ENCODE peak calls at places on chromosomes 13 and 19, in five cellular contexts. One of them, this sample, is unnamed.

GRCh38 chr13:20823071-20823470 is 49.3 kb upstream of the EEF1AKMT1 start:
- DNase-seq in IMR-90: peak; percentile 22
- DNase-seq in B cell: no peak
- DNase-seq in breast epithelium: no peak
- DNase-seq in HFFc6: no peak
- DNase-seq in this sample: no peak

GRCh38 chr19:45568732-45569131 is 15.9 kb downstream of the OPA3 start:
- DNase-seq in IMR-90: peak; percentile 67
- DNase-seq in B cell: no peak
- DNase-seq in breast epithelium: no peak
- DNase-seq in HFFc6: peak; percentile 62
- DNase-seq in this sample: no peak

GRCh38 chr19:55563261-55563690 is 17.4 kb downstream of the ZNF579 start:
- DNase-seq in IMR-90: no peak
- DNase-seq in B cell: no peak
- DNase-seq in breast epithelium: no peak
- DNase-seq in HFFc6: no peak
- DNase-seq in this sample: no peak

GRCh38 chr19:40690050-40690698 is at the start of gene NUMBL:
- DNase-seq in IMR-90: no peak
- DNase-seq in B cell: no peak
- DNase-seq in breast epithelium: no peak
- DNase-seq in HFFc6: no peak
- DNase-seq in this sample: no peak

GRCh38 chr19:6481541-6482342 is at the start of gene DENND1C:
- DNase-seq in IMR-90: no peak
- DNase-seq in B cell: peak; percentile 83
- DNase-seq in breast epithelium: no peak
- DNase-seq in HFFc6: no peak
- DNase-seq in this sample: no peak

GRCh38 chr13:41811588-41812021 is 149.3 kb downstream of the VWA8 start:
- DNase-seq in IMR-90: no peak
- DNase-seq in B cell: no peak
- DNase-seq in breast epithelium: no peak
- DNase-seq in HFFc6: no peak
- DNase-seq in this sample: no peak

GRCh38 chr13:37225414-37226047 is 120.1 kb upstream of the CSNK1A1L start:
- DNase-seq in IMR-90: peak; percentile 62
- DNase-seq in B cell: no peak
- DNase-seq in breast epithelium: no peak
- DNase-seq in HFFc6: peak; percentile 47
- DNase-seq in this sample: no peak

GRCh38 chr19:19637523-19638251 is 5.8 kb downstream of the GMIP start:
- DNase-seq in IMR-90: no peak
- DNase-seq in B cell: no peak
- DNase-seq in breast epithelium: no peak
- DNase-seq in HFFc6: no peak
- DNase-seq in this sample: peak; percentile 92

GRCh38 chr13:111662451-111662850 is 342.0 kb downstream of the TEX29 start:
- DNase-seq in IMR-90: no peak
- DNase-seq in B cell: no peak
- DNase-seq in breast epithelium: no peak
- DNase-seq in HFFc6: no peak
- DNase-seq in this sample: no peak

GRCh38 chr13:100019780-100020356 is 38.3 kb downstream of the ZIC2 start:
- DNase-seq in IMR-90: no peak
- DNase-seq in B cell: no peak
- DNase-seq in breast epithelium: no peak
- DNase-seq in HFFc6: no peak
- DNase-seq in this sample: no peak

GRCh38 chr19:16385296-16385695 is 60.7 kb downstream of the KLF2 start:
- DNase-seq in IMR-90: no peak
- DNase-seq in B cell: no peak
- DNase-seq in breast epithelium: no peak
- DNase-seq in HFFc6: no peak
- DNase-seq in this sample: peak; percentile 37

GRCh38 chr19:51959791-51960190 is 26.8 kb downstream of the ZNF350 start:
- DNase-seq in IMR-90: peak; percentile 42
- DNase-seq in B cell: no peak
- DNase-seq in breast epithelium: no peak
- DNase-seq in HFFc6: no peak
- DNase-seq in this sample: no peak

DNA sequence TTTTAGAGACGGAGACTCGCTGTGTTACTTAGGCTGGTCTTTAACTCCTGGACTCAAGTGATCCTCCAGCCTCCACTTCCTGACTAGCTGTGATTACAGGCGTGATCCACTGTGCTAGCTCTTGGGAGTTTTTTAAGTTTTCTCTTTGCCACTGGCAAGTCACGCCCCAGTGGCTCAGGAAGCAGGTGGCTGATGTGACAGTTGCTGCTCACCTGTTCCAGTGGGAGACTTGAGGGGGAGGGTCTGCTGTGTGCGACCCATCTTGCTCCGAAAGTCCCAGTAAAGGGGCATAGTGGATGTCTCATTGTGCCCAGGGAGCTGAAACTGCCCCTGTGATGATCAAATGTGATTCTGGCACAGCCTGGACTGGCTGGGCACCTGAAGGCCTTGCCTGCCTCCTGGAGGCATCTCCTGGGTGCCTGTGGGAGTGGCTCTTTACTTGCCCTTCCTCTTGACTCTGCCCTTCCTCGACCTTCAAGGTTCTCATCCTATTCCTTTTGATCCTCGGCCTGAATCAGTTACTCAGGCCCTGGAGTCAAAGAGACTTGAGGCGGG is 7.8 kb downstream of the SMARCA4 start:
- DNase-seq in IMR-90: no peak
- DNase-seq in B cell: peak; percentile 48
- DNase-seq in breast epithelium: no peak
- DNase-seq in HFFc6: no peak
- DNase-seq in this sample: no peak
- TF ChIP-seq CTCF in IMR-90: no peak
- TF ChIP-seq CTCF in B cell: no peak
- TF ChIP-seq CTCF in breast epithelium: no peak
- TF ChIP-seq CTCF in HFFc6: no peak
- TF ChIP-seq CTCF in this sample: no peak

GRCh38 chr13:97028441-97029299 is 34.4 kb upstream of the OXGR1 start:
- DNase-seq in IMR-90: peak; percentile 40
- DNase-seq in B cell: peak; percentile 37
- DNase-seq in breast epithelium: no peak
- DNase-seq in HFFc6: peak; percentile 28
- DNase-seq in this sample: no peak

GRCh38 chr13:97026759-97027555 is 32.7 kb upstream of the OXGR1 start:
- DNase-seq in IMR-90: no peak
- DNase-seq in B cell: no peak
- DNase-seq in breast epithelium: no peak
- DNase-seq in HFFc6: no peak
- DNase-seq in this sample: no peak

DNA sequence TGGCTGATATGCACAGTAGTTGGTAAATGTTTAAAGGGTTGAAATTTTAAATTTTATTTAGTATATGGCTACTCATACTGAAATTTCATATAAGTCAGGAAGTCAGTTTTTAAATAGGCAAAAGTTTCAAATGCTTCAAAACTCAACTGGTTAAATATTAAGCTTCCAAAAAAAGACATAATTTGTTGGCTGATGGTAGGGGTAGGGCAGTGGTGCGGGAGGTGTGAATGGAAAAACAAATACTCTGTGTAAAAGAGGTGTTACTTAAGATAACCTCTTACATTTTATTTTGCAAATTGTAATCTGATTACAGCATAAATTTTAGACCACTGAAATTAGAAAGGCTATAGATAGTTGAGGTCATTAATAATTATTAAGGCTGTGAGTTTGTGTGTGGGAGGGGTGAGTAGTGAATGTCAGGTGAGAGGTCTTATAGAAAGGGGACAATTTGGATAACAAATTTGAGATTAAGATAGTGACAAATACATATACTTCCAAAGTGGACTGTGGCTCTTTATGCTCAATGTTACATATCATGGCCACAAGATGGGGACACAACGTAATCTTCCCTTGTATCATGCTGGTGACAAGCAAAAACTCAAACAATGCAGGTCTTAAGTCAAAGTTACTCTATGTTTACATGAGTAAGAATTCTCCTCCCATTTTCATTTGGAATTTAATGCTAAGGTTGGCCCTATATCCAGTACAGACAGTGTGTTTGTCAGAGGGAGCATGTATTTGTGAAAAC is 36.6 kb upstream of the OXGR1 start:
- DNase-seq in IMR-90: peak; percentile 61
- DNase-seq in B cell: no peak
- DNase-seq in breast epithelium: no peak
- DNase-seq in HFFc6: peak; percentile 37
- DNase-seq in this sample: no peak
- TF ChIP-seq CTCF in IMR-90: peak; percentile 49
- TF ChIP-seq CTCF in B cell: no peak
- TF ChIP-seq CTCF in breast epithelium: no peak
- TF ChIP-seq CTCF in HFFc6: peak; percentile 68
- TF ChIP-seq CTCF in this sample: peak; percentile 80

GRCh38 chr19:5026706-5027273 is 57.9 kb downstream of the KDM4B start:
- DNase-seq in IMR-90: no peak
- DNase-seq in B cell: no peak
- DNase-seq in breast epithelium: no peak
- DNase-seq in HFFc6: no peak
- DNase-seq in this sample: no peak
- TF ChIP-seq CTCF in IMR-90: peak; percentile 21
- TF ChIP-seq CTCF in B cell: no peak
- TF ChIP-seq CTCF in breast epithelium: no peak
- TF ChIP-seq CTCF in HFFc6: peak; percentile 52
- TF ChIP-seq CTCF in this sample: peak; percentile 50

GRCh38 chr13:107301724-107302374 is 733.9 kb upstream of the ARGLU1 start:
- DNase-seq in IMR-90: no peak
- DNase-seq in B cell: no peak
- DNase-seq in breast epithelium: no peak
- DNase-seq in HFFc6: no peak
- DNase-seq in this sample: no peak
- TF ChIP-seq CTCF in IMR-90: no peak
- TF ChIP-seq CTCF in B cell: no peak
- TF ChIP-seq CTCF in breast epithelium: no peak
- TF ChIP-seq CTCF in HFFc6: no peak
- TF ChIP-seq CTCF in this sample: no peak

GRCh38 chr19:17580470-17581000 is 25.1 kb downstream of the COLGALT1 start:
- DNase-seq in IMR-90: no peak
- DNase-seq in B cell: no peak
- DNase-seq in breast epithelium: no peak
- DNase-seq in HFFc6: no peak
- DNase-seq in this sample: no peak
- TF ChIP-seq CTCF in IMR-90: no peak
- TF ChIP-seq CTCF in B cell: no peak
- TF ChIP-seq CTCF in breast epithelium: no peak
- TF ChIP-seq CTCF in HFFc6: peak; percentile 27
- TF ChIP-seq CTCF in this sample: no peak

GRCh38 chr19:39416626-39417120 is 4.2 kb downstream of the PLEKHG2 start:
- DNase-seq in IMR-90: no peak
- DNase-seq in B cell: no peak
- DNase-seq in breast epithelium: no peak
- DNase-seq in HFFc6: no peak
- DNase-seq in this sample: no peak

GRCh38 chr19:39413903-39414608 is 1.6 kb downstream of the PLEKHG2 start:
- DNase-seq in IMR-90: peak; percentile 28
- DNase-seq in B cell: peak; percentile 43
- DNase-seq in breast epithelium: no peak
- DNase-seq in HFFc6: no peak
- DNase-seq in this sample: no peak

GRCh38 chr19:39413269-39413902 is 917 bp downstream of the PLEKHG2 start:
- DNase-seq in IMR-90: peak; percentile 60
- DNase-seq in B cell: peak; percentile 69
- DNase-seq in breast epithelium: no peak
- DNase-seq in HFFc6: no peak
- DNase-seq in this sample: no peak

GRCh38 chr19:39416152-39416551 is 3.7 kb downstream of the PLEKHG2 start:
- DNase-seq in IMR-90: no peak
- DNase-seq in B cell: no peak
- DNase-seq in breast epithelium: no peak
- DNase-seq in HFFc6: no peak
- DNase-seq in this sample: no peak

GRCh38 chr19:39415111-39416046 is 2.9 kb downstream of the PLEKHG2 start:
- DNase-seq in IMR-90: no peak
- DNase-seq in B cell: no peak
- DNase-seq in breast epithelium: no peak
- DNase-seq in HFFc6: no peak
- DNase-seq in this sample: no peak
- TF ChIP-seq CTCF in IMR-90: peak; percentile 10
- TF ChIP-seq CTCF in B cell: no peak
- TF ChIP-seq CTCF in breast epithelium: no peak
- TF ChIP-seq CTCF in HFFc6: peak; percentile 40
- TF ChIP-seq CTCF in this sample: no peak

This sample was measured in chondrocyte.